ENCODE peak calls at places on chromosomes 4 and X, in ten cellular contexts. Q, I, G, M, V, F, X, H, N and W are unnamed samples.

GRCh38 chrX:71454222-71454621 is 78.7 kb upstream of the OGT start:
- DNase-seq in Q (no peak), I (no peak), G (no peak), M (no peak), V (peak), F (no peak), X (no peak), H (no peak), N (no peak), W (no peak)

GRCh38 chr4:7766661-7767345 is 172.9 kb downstream of the AFAP1 start:
- DNase-seq in Q (peak), I (no peak), G (peak), M (no peak), V (no peak), F (no peak), X (no peak), H (no peak), N (no peak), W (no peak)

GRCh38 chrX:17967888-17968287 is 106.8 kb upstream of the RAI2 start:
- DNase-seq in Q (no peak), I (no peak), G (no peak), M (no peak), V (no peak), F (no peak), X (no peak), H (no peak), N (no peak), W (no peak)

GRCh38 chr4:109011241-109012031 is 248.6 kb upstream of the ETNPPL start:
- DNase-seq in Q (no peak), I (no peak), G (no peak), M (no peak), V (no peak), F (no peak), X (no peak), H (no peak), N (no peak), W (no peak)

GRCh38 chr4:177692907-177693306 is 250.7 kb upstream of the AGA start:
- DNase-seq in Q (no peak), I (no peak), G (no peak), M (no peak), V (no peak), F (no peak), X (no peak), H (no peak), N (no peak), W (no peak)

GRCh38 chrX:128781506-128781905 is 729.3 kb upstream of the ACTRT1 start:
- DNase-seq in Q (no peak), I (no peak), G (no peak), M (no peak), V (no peak), F (peak), X (peak), H (peak), N (peak), W (peak)

GRCh38 chr4:37799941-37800554 is 26.4 kb upstream of the PGM2 start:
- DNase-seq in Q (no peak), I (no peak), G (no peak), M (no peak), V (no peak), F (no peak), X (no peak), H (no peak), N (no peak), W (no peak)

GRCh38 chr4:2511645-2512131 is 24.8 kb upstream of the FAM193A start:
- DNase-seq in Q (no peak), I (no peak), G (no peak), M (no peak), V (no peak), F (no peak), X (no peak), H (no peak), N (no peak), W (no peak)

GRCh38 chrX:8879750-8880149 is 78.6 kb upstream of the FAM9A start:
- DNase-seq in Q (no peak), I (no peak), G (peak), M (no peak), V (no peak), F (peak), X (peak), H (peak), N (peak), W (peak)

GRCh38 chr4:7539659-7540058 is 104.9 kb upstream of the PSAPL1 start:
- DNase-seq in Q (no peak), I (no peak), G (no peak), M (no peak), V (no peak), F (peak), X (peak), H (no peak), N (peak), W (peak)